ENCODE peak calls at places on chromosomes 1 and 21, in eight cellular contexts. K is ovary; U is right lobe of liver; T is CD8-positive, alpha-beta T cell; D is breast epithelium; G is esophagus squamous epithelium; S is nephron progenitor cell; E is OCI-LY7. P is an unnamed sample.

GRCh38 chr21:44944596-44944995 is 4.8 kb downstream of the SLX9 start:
- DNase-seq in D (no peak), G (no peak), U (no peak), S (no peak), K (no peak), E (no peak), T (no peak), P (no peak)

GRCh38 chr1:236064674-236065508 is at the start of gene NID1:
- DNase-seq in G (no peak), D (peak), T (no peak), U (peak), E (no peak), S (peak), K (peak), P (peak)

GRCh38 chr1:45769261-45769932 is 18.9 kb upstream of the IPP start:
- DNase-seq in T (no peak), D (no peak), U (no peak), S (no peak), E (no peak), K (no peak), G (no peak), P (no peak)

GRCh38 chr1:68197891-68198290 is 34.4 kb downstream of the WLS start:
- DNase-seq in D (no peak), T (no peak), E (no peak), G (no peak), U (no peak), S (no peak), K (no peak), P (no peak)

GRCh38 chr1:233227930-233228465 is 67.5 kb downstream of the PCNX2 start:
- DNase-seq in T (no peak), D (no peak), K (no peak), S (no peak), U (no peak), G (no peak), E (no peak), P (no peak)

GRCh38 chr1:98044071-98044697 is 123.3 kb upstream of the DPYD start:
- DNase-seq in S (no peak), D (no peak), E (no peak), G (no peak), K (no peak), T (no peak), U (no peak), P (no peak)

GRCh38 chr1:1171551-1172340 is 1.9 kb upstream of the TTLL10 start:
- DNase-seq in E (no peak), S (peak), K (peak), G (no peak), D (no peak), U (peak), T (no peak), P (no peak)

GRCh38 chr1:31111290-31111951 is 45.9 kb upstream of the PUM1 start:
- DNase-seq in K (peak), D (no peak), T (no peak), G (no peak), E (no peak), S (no peak), U (peak), P (no peak)

GRCh38 chr21:35428927-35429326 is 379.8 kb upstream of the RUNX1 start:
- DNase-seq in S (no peak), U (no peak), T (no peak), G (no peak), E (no peak), K (no peak), D (no peak), P (no peak)

GRCh38 chr1:167486090-167486824 is 32.1 kb downstream of the CD247 start:
- DNase-seq in K (no peak), U (no peak), D (no peak), G (no peak), S (no peak), T (no peak), E (no peak), P (no peak)

GRCh38 chr1:30606166-30606565 is 117.2 kb downstream of the MATN1 start:
- DNase-seq in D (no peak), U (no peak), S (no peak), K (no peak), E (no peak), G (no peak), T (no peak), P (no peak)

GRCh38 chr1:31888281-31888680 is 49.9 kb downstream of the PTP4A2 start:
- DNase-seq in U (no peak), G (no peak), S (no peak), D (no peak), T (no peak), E (no peak), K (no peak), P (no peak)

GRCh38 chr1:2036287-2036686 is 13.9 kb upstream of the PRKCZ start:
- DNase-seq in D (no peak), U (no peak), K (no peak), T (no peak), S (no peak), E (no peak), G (no peak), P (no peak)

GRCh38 chr1:229368347-229368746 is 25.5 kb upstream of the CCSAP start:
- DNase-seq in E (no peak), G (no peak), U (peak), S (no peak), K (no peak), D (no peak), T (no peak), P (no peak)

GRCh38 chr1:13642306-13643004 is 57.5 kb upstream of the PRDM2 start:
- DNase-seq in G (no peak), D (no peak), S (no peak), T (no peak), U (no peak), E (peak), K (no peak), P (no peak)

GRCh38 chr1:53465023-53465957 is 6.1 kb downstream of the DMRTB1 start:
- DNase-seq in S (no peak), G (no peak), U (no peak), T (no peak), K (no peak), D (no peak), E (no peak), P (no peak)

GRCh38 chr1:226420328-226420727 is 12.4 kb upstream of the PARP1 start:
- DNase-seq in U (no peak), G (no peak), E (no peak), D (no peak), K (no peak), S (no peak), T (no peak), P (no peak)

GRCh38 chr1:203668401-203668800 is 41.8 kb downstream of the ATP2B4 start:
- DNase-seq in U (no peak), G (no peak), E (no peak), S (peak), T (no peak), K (no peak), D (no peak), P (no peak)

GRCh38 chr1:30541721-30542485 is 181.5 kb downstream of the MATN1 start:
- DNase-seq in K (no peak), T (no peak), D (no peak), E (no peak), U (no peak), S (no peak), G (no peak), P (no peak)

GRCh38 chr1:84574936-84575335 is 696 bp upstream of the CTBS start:
- DNase-seq in D (no peak), U (no peak), T (no peak), E (no peak), S (no peak), K (no peak), G (no peak), P (no peak)

GRCh38 chr1:71770121-71770520 is 512.2 kb downstream of the NEGR1 start:
- DNase-seq in G (no peak), E (no peak), D (no peak), U (no peak), K (no peak), S (no peak), T (no peak), P (no peak)

GRCh38 chr1:33790577-33790976 is 73.3 kb upstream of the HMGB4 start:
- DNase-seq in G (no peak), E (no peak), T (no peak), D (no peak), K (no peak), S (no peak), U (no peak), P (no peak)

DNA sequence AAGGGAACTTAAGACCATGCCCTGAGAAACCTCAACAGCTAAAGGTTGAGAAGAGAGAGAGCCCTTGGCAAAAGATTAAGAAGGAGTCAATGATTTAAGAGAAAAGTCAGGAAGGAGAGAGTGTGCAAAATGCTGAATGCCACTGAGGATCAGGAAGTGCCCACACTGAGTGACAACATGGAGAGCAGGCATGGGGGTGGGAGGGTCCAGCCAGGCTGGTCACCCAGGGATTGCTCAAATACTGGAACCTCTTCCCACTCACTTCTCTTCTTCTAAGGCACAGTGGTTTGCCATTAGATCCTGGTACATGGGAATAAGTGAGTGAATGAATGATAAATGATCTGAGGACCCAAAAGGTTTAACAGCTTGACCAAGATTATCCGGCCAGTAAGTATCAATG is 11.1 kb downstream of the PRR9 start:
- DNase-seq in G (no peak), S (no peak), D (no peak), K (no peak), T (no peak), U (no peak), E (no peak), P (no peak)
- TF ChIP-seq CTCF in G (no peak), S (no peak), D (no peak), K (no peak), T (no peak), U (no peak), E (no peak), P (no peak)

GRCh38 chr1:37509181-37509580 is 5.4 kb downstream of the MEAF6 start:
- DNase-seq in K (no peak), S (no peak), E (peak), D (no peak), G (no peak), U (no peak), T (no peak), P (no peak)
- TF ChIP-seq CTCF in K (no peak), S (no peak), E (peak), D (no peak), G (no peak), U (no peak), T (no peak), P (peak)

DNA sequence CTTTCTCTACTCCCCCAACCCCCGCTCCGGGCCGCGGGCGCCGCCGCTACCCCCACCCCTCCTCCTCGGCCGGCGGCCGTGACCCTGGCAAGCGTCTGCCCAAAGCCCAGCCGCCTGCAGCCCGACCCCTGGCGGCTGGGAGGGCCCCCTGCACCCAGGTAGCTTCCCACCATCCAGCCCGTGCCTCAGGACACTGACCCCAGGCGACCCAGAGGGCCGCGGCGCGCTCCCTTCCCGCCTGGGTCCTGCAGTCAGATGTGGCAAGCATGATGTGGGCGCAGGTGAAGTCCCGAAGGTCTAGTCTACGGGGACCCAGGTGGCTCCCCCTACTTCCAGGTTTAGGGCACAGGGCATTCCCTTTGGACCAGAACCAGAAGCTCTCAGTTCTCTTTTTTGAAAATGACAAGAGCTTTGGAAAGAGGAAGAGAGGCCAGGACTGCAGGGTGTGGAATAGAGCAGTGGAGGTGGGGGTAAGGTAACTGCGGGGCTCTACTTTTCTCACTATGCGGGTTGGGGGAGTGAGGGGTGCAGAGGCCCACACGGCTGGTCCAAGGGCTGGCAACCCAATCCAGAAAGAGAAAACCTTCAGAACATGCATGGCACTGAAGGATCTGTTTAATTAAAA is at the start of gene DENND4B:
- DNase-seq in E (peak), G (no peak), S (peak), D (peak), K (peak), U (peak), T (peak), P (peak)
- TF ChIP-seq CTCF in E (peak), G (peak), S (peak), D (peak), K (peak), U (peak), T (peak), P (peak)

GRCh38 chr1:164625004-164625617 is 66.1 kb downstream of the PBX1 start:
- DNase-seq in E (peak), K (no peak), D (no peak), T (no peak), U (no peak), S (no peak), G (no peak), P (no peak)
- TF ChIP-seq CTCF in E (peak), K (no peak), D (no peak), T (no peak), U (peak), S (peak), G (peak), P (peak)

DNA sequence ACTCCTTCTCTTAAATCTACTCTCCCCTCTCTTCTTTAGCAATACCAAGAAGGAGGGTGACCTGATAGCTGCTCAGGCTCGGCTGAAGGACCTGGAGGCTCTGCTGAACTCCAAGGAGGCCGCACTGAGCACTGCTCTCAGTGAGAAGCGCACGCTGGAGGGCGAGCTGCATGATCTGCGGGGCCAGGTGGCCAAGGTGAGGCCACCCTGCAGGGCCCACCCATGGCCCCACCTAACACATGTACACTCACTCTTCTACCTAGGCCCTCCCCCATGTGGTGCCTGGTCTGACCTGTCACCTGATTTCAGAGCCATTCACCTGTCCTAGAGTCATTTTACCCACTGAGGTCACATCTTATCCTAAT is 16.0 kb downstream of the LMNA start:
- DNase-seq in U (no peak), E (no peak), G (no peak), S (no peak), D (no peak), T (no peak), K (no peak), P (no peak)
- TF ChIP-seq CTCF in U (no peak), E (no peak), G (no peak), S (no peak), D (peak), T (no peak), K (no peak), P (no peak)

GRCh38 chr1:29197590-29197924 is 15.9 kb upstream of the SRSF4 start:
- DNase-seq in D (no peak), U (peak), S (no peak), T (no peak), E (peak), K (no peak), G (no peak), P (no peak)
- TF ChIP-seq CTCF in D (no peak), U (peak), S (peak), T (peak), E (peak), K (no peak), G (peak), P (peak)

GRCh38 chr1:207405814-207406213 is 48.3 kb upstream of the CR2 start:
- DNase-seq in S (no peak), U (no peak), E (no peak), K (no peak), G (no peak), D (no peak), T (no peak), P (no peak)
- TF ChIP-seq CTCF in S (no peak), U (no peak), E (no peak), K (no peak), G (no peak), D (no peak), T (no peak), P (no peak)